ENCODE peak calls at places on chromosomes 3 and 15, in four cellular contexts. B, N, H and O are unnamed samples.
A peak's percentile ranks its signal among the peaks of the same experiment; 100 is the strongest.

GRCh38 chr15:92636950-92637481 is 18.6 kb downstream of the FAM174B start:
- DNase-seq in H (no peak), N (no peak), B (peak; percentile 94), O (peak; percentile 71)

GRCh38 chr3:27090265-27091041 is 278.7 kb downstream of the NEK10 start:
- DNase-seq in B (no peak), H (peak; percentile 59), N (no peak), O (no peak)

GRCh38 chr3:158789592-158789991 is 12.3 kb upstream of the MFSD1 start:
- DNase-seq in N (no peak), B (no peak), H (peak; percentile 64), O (no peak)

GRCh38 chr3:149494022-149494758 is 19.7 kb downstream of the TM4SF4 start:
- DNase-seq in B (peak; percentile 76), N (peak; percentile 54), H (peak; percentile 70), O (peak; percentile 48)

GRCh38 chr3:135887220-135887619 is 78.3 kb upstream of the PPP2R3A start:
- DNase-seq in B (no peak), N (no peak), H (no peak), O (no peak)

GRCh38 chr3:139994891-139995290 is 59.9 kb downstream of the CLSTN2 start:
- DNase-seq in B (no peak), N (no peak), H (no peak), O (no peak)

GRCh38 chr3:55357796-55358195 is 129.3 kb downstream of the WNT5A start:
- DNase-seq in B (no peak), H (no peak), N (no peak), O (no peak)

GRCh38 chr15:72487070-72487797 is 13.1 kb downstream of the ARIH1 start:
- DNase-seq in B (no peak), H (no peak), N (no peak), O (no peak)

GRCh38 chr3:61666032-61666431 is 104.7 kb downstream of the PTPRG start:
- DNase-seq in N (no peak), H (no peak), B (no peak), O (no peak)

GRCh38 chr15:73782339-73782979 is 29.3 kb upstream of the INSYN1 start:
- DNase-seq in H (no peak), B (no peak), N (no peak), O (no peak)

GRCh38 chr15:65056106-65056505 is 10.9 kb downstream of the SLC51B start:
- DNase-seq in B (no peak), H (no peak), N (no peak), O (no peak)

GRCh38 chr3:159763466-159764210 is 225.0 kb upstream of the IL12A start:
- DNase-seq in B (peak; percentile 91), N (peak; percentile 79), H (peak; percentile 93), O (peak; percentile 69)

GRCh38 chr3:25380222-25380739 is 47.8 kb upstream of the RARB start:
- DNase-seq in B (no peak), N (no peak), H (peak; percentile 45), O (no peak)

GRCh38 chr15:57463360-57463759 is 87.1 kb downstream of the CGNL1 start:
- DNase-seq in N (no peak), H (no peak), B (no peak), O (no peak)

GRCh38 chr3:101070260-101071121 is 77.3 kb upstream of the ABI3BP start:
- DNase-seq in H (peak; percentile 11), B (peak; percentile 93), N (peak; percentile 14), O (peak; percentile 78)

GRCh38 chr3:46061108-46061507 is 33.8 kb upstream of the XCR1 start:
- DNase-seq in N (no peak), H (no peak), B (no peak), O (no peak)

GRCh38 chr3:26058774-26059455 is 269.0 kb downstream of the OXSM start:
- DNase-seq in N (no peak), B (no peak), H (no peak), O (no peak)

GRCh38 chr15:97171556-97171955 is 788.9 kb upstream of the ARRDC4 start:
- DNase-seq in H (no peak), N (no peak), B (no peak), O (no peak)

GRCh38 chr15:97174886-97175540 is 785.5 kb upstream of the ARRDC4 start:
- DNase-seq in B (no peak), H (peak; percentile 71), N (no peak), O (no peak)

GRCh38 chr15:97177135-97177704 is 783.3 kb upstream of the ARRDC4 start:
- DNase-seq in H (peak; percentile 32), B (peak; percentile 57), N (no peak), O (no peak)
- H4K8ac ChIP-seq in H (peak overlapping the region; percentile 62), B (no peak overlapping the region), N (no peak overlapping the region), O (no peak overlapping the region)

GRCh38 chr3:37241880-37242279 is 67.5 kb upstream of the LRRFIP2 start:
- DNase-seq in H (no peak), B (no peak), N (no peak), O (no peak)

GRCh38 chr3:37243811-37244748 is 69.7 kb upstream of the LRRFIP2 start:
- DNase-seq in N (peak; percentile 46), H (peak; percentile 88), B (peak; percentile 72), O (peak; percentile 99)

GRCh38 chr3:37248179-37248578 is 73.8 kb upstream of the LRRFIP2 start:
- DNase-seq in H (no peak), B (no peak), N (no peak), O (no peak)

GRCh38 chr3:37247398-37248114 is 73.2 kb upstream of the LRRFIP2 start:
- DNase-seq in B (no peak), H (no peak), N (no peak), O (peak; percentile 70)

GRCh38 chr3:37245003-37245402 is 70.6 kb upstream of the LRRFIP2 start:
- DNase-seq in N (no peak), B (no peak), H (no peak), O (no peak)
- H3K14ac ChIP-seq in N (no peak overlapping the region), B (no peak overlapping the region), H (no peak overlapping the region), O (no peak overlapping the region)

GRCh38 chr15:41847206-41847605 is 8.6 kb downstream of the PLA2G4B start:
- DNase-seq in N (no peak), B (no peak), H (no peak), O (no peak)
- H3K4me2 ChIP-seq in N (no peak overlapping the region), B (no peak overlapping the region), H (no peak overlapping the region), O (no peak overlapping the region)

DNA sequence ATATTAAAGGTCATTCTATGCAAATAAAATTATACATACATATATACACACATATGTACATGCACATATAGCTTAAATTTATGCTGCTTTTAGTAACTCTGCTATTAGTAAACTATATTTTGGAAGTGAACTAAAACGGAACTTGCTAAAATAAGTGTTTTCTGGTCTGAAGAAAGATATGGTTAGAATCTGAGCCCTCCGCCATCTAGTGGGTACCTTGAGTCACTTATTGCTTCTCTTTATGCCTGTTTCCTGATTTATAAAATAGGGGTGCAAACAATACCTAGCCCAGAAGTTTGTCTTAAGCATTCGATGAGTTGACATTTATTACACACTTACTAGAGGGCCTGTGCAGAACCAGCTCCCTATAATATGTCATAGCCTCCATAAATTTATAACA is 255.7 kb downstream of the CNTN6 start:
- DNase-seq in H (no peak), B (no peak), N (no peak), O (no peak)
- H4K8ac ChIP-seq in H (no peak overlapping the region), B (no peak overlapping the region), N (no peak overlapping the region), O (no peak overlapping the region)

DNA sequence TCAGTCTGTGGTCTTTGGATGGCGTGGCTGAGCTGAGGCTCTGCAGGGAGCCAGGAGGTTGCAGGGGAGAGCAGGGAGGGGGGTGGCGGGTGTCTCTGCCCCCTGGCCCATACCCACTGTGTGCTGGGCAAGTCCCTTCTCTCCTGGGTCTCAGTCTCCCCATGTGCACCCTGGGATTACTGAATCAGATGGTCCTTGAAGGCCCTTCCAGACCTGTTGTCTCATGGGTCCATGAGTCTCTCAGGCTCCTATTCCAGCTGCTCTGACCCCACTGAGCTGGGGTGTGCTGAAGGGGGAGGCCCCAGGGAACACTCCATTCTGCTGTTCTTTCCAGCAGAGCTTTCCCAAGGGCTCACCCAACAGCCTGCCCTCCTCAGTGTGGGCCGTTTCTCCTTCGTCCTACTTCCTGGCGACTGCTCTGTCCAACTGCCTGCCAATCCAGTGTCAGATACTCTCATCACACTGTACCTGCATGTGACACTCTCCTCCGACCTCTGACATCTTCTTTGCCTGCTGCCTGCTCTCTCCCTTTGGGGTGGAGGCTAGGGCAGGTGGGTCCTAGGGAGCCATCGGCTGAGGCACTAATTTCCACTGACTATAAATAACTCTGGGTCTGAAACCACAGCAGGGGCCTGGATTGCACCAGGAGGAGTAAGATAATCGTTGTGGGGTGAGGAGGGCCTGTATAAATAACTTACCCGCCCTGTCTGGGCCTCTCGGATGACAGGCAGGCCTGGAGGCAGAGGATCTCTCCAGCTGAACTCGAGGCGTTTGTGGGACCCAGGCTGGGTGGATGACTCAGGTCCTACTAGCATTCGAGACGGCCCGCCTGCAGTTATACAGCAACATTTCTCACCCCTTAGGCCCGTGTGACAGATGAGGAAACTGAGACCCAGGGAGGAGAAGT is 67.1 kb downstream of the ATP2B2 start:
- DNase-seq in H (peak; percentile 90), N (no peak), B (no peak), O (no peak)
- H3K14ac ChIP-seq in H (no peak overlapping the region), N (no peak overlapping the region), B (no peak overlapping the region), O (no peak overlapping the region)

GRCh38 chr3:50334339-50335075 is 6.1 kb downstream of the RASSF1 start:
- DNase-seq in H (peak; percentile 68), B (no peak), N (no peak), O (no peak)
- H3K4me2 ChIP-seq in H (no peak overlapping the region), B (no peak overlapping the region), N (no peak overlapping the region), O (no peak overlapping the region)